ENCODE peak calls at places on chromosomes 13 and 19, in five cellular contexts. R is EL, T is NCI-H82, Z is kidney, W is neural crest cell. M is an unnamed sample.

GRCh38 chr19:1027020-1027952 is 878 bp downstream of the CNN2 start:
- DNase-seq in T (no peak), R (peak), W (no peak), Z (no peak), M (no peak)

GRCh38 chr13:50923272-50923671 is 13.7 kb downstream of the RNASEH2B start:
- DNase-seq in W (no peak), Z (no peak), R (no peak), T (no peak), M (no peak)

GRCh38 chr13:108924154-108924940 is 294.9 kb downstream of the MYO16 start:
- DNase-seq in Z (no peak), T (no peak), R (peak), W (no peak), M (no peak)

GRCh38 chr19:11018743-11019142 is 57.9 kb downstream of the SMARCA4 start:
- DNase-seq in R (no peak), W (no peak), Z (no peak), T (no peak), M (no peak)

GRCh38 chr19:53595510-53595867 is 36.3 kb upstream of the DPRX start:
- DNase-seq in W (no peak), T (no peak), Z (no peak), R (no peak), M (no peak)

GRCh38 chr13:41812851-41813250 is 148.1 kb downstream of the VWA8 start:
- DNase-seq in T (no peak), Z (no peak), R (no peak), W (no peak), M (no peak)

GRCh38 chr19:2306971-2307370 is 983 bp downstream of the LINGO3 start:
- DNase-seq in W (no peak), Z (no peak), T (no peak), R (no peak), M (no peak)

GRCh38 chr19:53102186-53102585 is 1.0 kb downstream of the ZNF160 start:
- DNase-seq in Z (no peak), W (no peak), T (peak), R (peak), M (no peak)

GRCh38 chr19:17473041-17473440 is 2.7 kb downstream of the SLC27A1 start:
- DNase-seq in W (no peak), Z (no peak), R (peak), T (peak), M (no peak)

GRCh38 chr19:17086811-17087210 is 11.2 kb downstream of the MYO9B start:
- DNase-seq in R (no peak), T (no peak), Z (no peak), W (no peak), M (no peak)

GRCh38 chr19:41416194-41416674 is 10.9 kb downstream of the B3GNT8 start:
- DNase-seq in T (no peak), Z (peak), W (no peak), R (no peak), M (no peak)

GRCh38 chr19:42816901-42817300 is 51.4 kb upstream of the PSG8 start:
- DNase-seq in T (peak), W (no peak), Z (no peak), R (peak), M (no peak)

GRCh38 chr13:113582841-113583631 is 1.5 kb upstream of the TFDP1 start:
- DNase-seq in Z (peak), R (no peak), W (no peak), T (no peak), M (no peak)

GRCh38 chr13:52405767-52406494 is at the start of gene THSD1:
- DNase-seq in T (peak), W (no peak), Z (peak), R (peak), M (peak)

GRCh38 chr19:55813906-55814305 is 17.9 kb downstream of the NLRP11 start:
- DNase-seq in T (no peak), Z (no peak), W (no peak), R (no peak), M (no peak)

GRCh38 chr19:29535432-29535831 is 9.6 kb downstream of the VSTM2B start:
- DNase-seq in R (no peak), W (no peak), Z (no peak), T (no peak), M (no peak)

GRCh38 chr13:75480691-75481175 is 1.2 kb downstream of the TBC1D4 start:
- DNase-seq in W (peak), T (peak), Z (peak), R (peak), M (peak)

GRCh38 chr13:29500426-29500825 is 95.1 kb downstream of the SLC7A1 start:
- DNase-seq in R (no peak), W (no peak), T (peak), Z (no peak), M (no peak)

GRCh38 chr19:19026299-19026971 is 6.9 kb downstream of the SUGP2 start:
- DNase-seq in W (no peak), T (peak), Z (no peak), R (no peak), M (no peak)